ENCODE peak calls at places on chromosome 9, in eight cellular contexts. One of them, this sample, is unnamed.

GRCh38 chr9:121966706-121967105 is 126.4 kb downstream of the TTLL11 start:
- DNase-seq in prostate gland: no peak
- DNase-seq in transverse colon: no peak
- DNase-seq in A549: no peak
- DNase-seq in HCT116: no peak
- DNase-seq in lower leg skin: no peak
- DNase-seq in suprapubic skin: no peak
- DNase-seq in heart left ventricle: no peak
- DNase-seq in this sample: no peak

GRCh38 chr9:121286973-121287721 is 19.2 kb downstream of the GSN start:
- DNase-seq in heart left ventricle: peak
- DNase-seq in A549: peak
- DNase-seq in suprapubic skin: peak
- DNase-seq in prostate gland: peak
- DNase-seq in transverse colon: peak
- DNase-seq in lower leg skin: peak
- DNase-seq in HCT116: peak
- DNase-seq in this sample: peak

GRCh38 chr9:38024036-38024681 is 44.9 kb downstream of the SHB start:
- DNase-seq in heart left ventricle: peak
- DNase-seq in A549: peak
- DNase-seq in transverse colon: peak
- DNase-seq in lower leg skin: no peak
- DNase-seq in prostate gland: peak
- DNase-seq in suprapubic skin: no peak
- DNase-seq in HCT116: no peak
- DNase-seq in this sample: peak

GRCh38 chr9:117546894-117547293 is 132.0 kb upstream of the ASTN2 start:
- DNase-seq in HCT116: no peak
- DNase-seq in heart left ventricle: no peak
- DNase-seq in A549: peak
- DNase-seq in lower leg skin: no peak
- DNase-seq in prostate gland: peak
- DNase-seq in suprapubic skin: no peak
- DNase-seq in transverse colon: peak
- DNase-seq in this sample: no peak

GRCh38 chr9:112328545-112328944 is 4.9 kb downstream of the PTBP3 start:
- DNase-seq in HCT116: no peak
- DNase-seq in A549: no peak
- DNase-seq in heart left ventricle: no peak
- DNase-seq in transverse colon: no peak
- DNase-seq in prostate gland: no peak
- DNase-seq in suprapubic skin: no peak
- DNase-seq in lower leg skin: no peak
- DNase-seq in this sample: no peak

GRCh38 chr9:110875275-110875674 is 163.0 kb downstream of the LPAR1 start:
- DNase-seq in prostate gland: no peak
- DNase-seq in transverse colon: peak
- DNase-seq in heart left ventricle: peak
- DNase-seq in lower leg skin: peak
- DNase-seq in A549: no peak
- DNase-seq in suprapubic skin: no peak
- DNase-seq in HCT116: no peak
- DNase-seq in this sample: no peak

GRCh38 chr9:105911104-105911911 is 217.0 kb downstream of the TMEM38B start:
- DNase-seq in HCT116: no peak
- DNase-seq in suprapubic skin: no peak
- DNase-seq in A549: peak
- DNase-seq in heart left ventricle: no peak
- DNase-seq in prostate gland: no peak
- DNase-seq in lower leg skin: no peak
- DNase-seq in transverse colon: no peak
- DNase-seq in this sample: no peak

GRCh38 chr9:122846371-122847060 is 18.1 kb upstream of the PDCL start:
- DNase-seq in transverse colon: no peak
- DNase-seq in A549: no peak
- DNase-seq in lower leg skin: no peak
- DNase-seq in HCT116: no peak
- DNase-seq in prostate gland: no peak
- DNase-seq in heart left ventricle: no peak
- DNase-seq in suprapubic skin: no peak
- DNase-seq in this sample: no peak

GRCh38 chr9:131289301-131290038 is at the start of gene PLPP7:
- DNase-seq in suprapubic skin: peak
- DNase-seq in heart left ventricle: peak
- DNase-seq in A549: no peak
- DNase-seq in transverse colon: peak
- DNase-seq in prostate gland: no peak
- DNase-seq in lower leg skin: no peak
- DNase-seq in HCT116: no peak
- DNase-seq in this sample: peak

GRCh38 chr9:114786251-114786650 is 19.6 kb downstream of the TNFSF15 start:
- DNase-seq in transverse colon: no peak
- DNase-seq in lower leg skin: no peak
- DNase-seq in prostate gland: peak
- DNase-seq in HCT116: no peak
- DNase-seq in heart left ventricle: no peak
- DNase-seq in suprapubic skin: no peak
- DNase-seq in A549: no peak
- DNase-seq in this sample: no peak

GRCh38 chr9:77158772-77159513 is 18.4 kb upstream of the VPS13A start:
- DNase-seq in A549: no peak
- DNase-seq in transverse colon: no peak
- DNase-seq in suprapubic skin: no peak
- DNase-seq in lower leg skin: no peak
- DNase-seq in prostate gland: no peak
- DNase-seq in HCT116: no peak
- DNase-seq in heart left ventricle: no peak
- DNase-seq in this sample: no peak

GRCh38 chr9:87100001-87100400 is 152.7 kb upstream of the GAS1 start:
- DNase-seq in suprapubic skin: no peak
- DNase-seq in lower leg skin: no peak
- DNase-seq in prostate gland: no peak
- DNase-seq in A549: no peak
- DNase-seq in transverse colon: no peak
- DNase-seq in heart left ventricle: no peak
- DNase-seq in HCT116: no peak
- DNase-seq in this sample: no peak

GRCh38 chr9:131927092-131927491 is 152.6 kb downstream of the MED27 start:
- DNase-seq in lower leg skin: no peak
- DNase-seq in transverse colon: no peak
- DNase-seq in prostate gland: no peak
- DNase-seq in HCT116: no peak
- DNase-seq in suprapubic skin: no peak
- DNase-seq in A549: no peak
- DNase-seq in heart left ventricle: no peak
- DNase-seq in this sample: no peak

GRCh38 chr9:68780735-68781134 is 75.7 kb downstream of the PIP5K1B start:
- DNase-seq in lower leg skin: no peak
- DNase-seq in prostate gland: no peak
- DNase-seq in A549: no peak
- DNase-seq in transverse colon: peak
- DNase-seq in suprapubic skin: no peak
- DNase-seq in HCT116: no peak
- DNase-seq in heart left ventricle: no peak
- DNase-seq in this sample: no peak

GRCh38 chr9:112541690-112542089 is 55.1 kb downstream of the KIAA1958 start:
- DNase-seq in prostate gland: peak
- DNase-seq in transverse colon: no peak
- DNase-seq in lower leg skin: no peak
- DNase-seq in HCT116: no peak
- DNase-seq in suprapubic skin: no peak
- DNase-seq in heart left ventricle: no peak
- DNase-seq in A549: no peak
- DNase-seq in this sample: peak

GRCh38 chr9:27638716-27639115 is 65.4 kb upstream of the C9orf72 start:
- DNase-seq in A549: no peak
- DNase-seq in heart left ventricle: no peak
- DNase-seq in lower leg skin: no peak
- DNase-seq in HCT116: no peak
- DNase-seq in suprapubic skin: no peak
- DNase-seq in prostate gland: no peak
- DNase-seq in transverse colon: no peak
- DNase-seq in this sample: no peak

GRCh38 chr9:81685763-81686613 is 3.4 kb downstream of the TLE1 start:
- DNase-seq in HCT116: no peak
- DNase-seq in prostate gland: peak
- DNase-seq in lower leg skin: no peak
- DNase-seq in heart left ventricle: no peak
- DNase-seq in A549: peak
- DNase-seq in suprapubic skin: no peak
- DNase-seq in transverse colon: no peak
- DNase-seq in this sample: no peak

GRCh38 chr9:115034801-115035200 is 83.2 kb downstream of the TNC start:
- DNase-seq in lower leg skin: no peak
- DNase-seq in heart left ventricle: no peak
- DNase-seq in transverse colon: no peak
- DNase-seq in prostate gland: no peak
- DNase-seq in A549: no peak
- DNase-seq in suprapubic skin: no peak
- DNase-seq in HCT116: no peak
- DNase-seq in this sample: no peak

GRCh38 chr9:137878146-137878941 is 762 bp downstream of the CACNA1B start:
- DNase-seq in A549: no peak
- DNase-seq in suprapubic skin: no peak
- DNase-seq in lower leg skin: no peak
- DNase-seq in HCT116: no peak
- DNase-seq in heart left ventricle: no peak
- DNase-seq in prostate gland: no peak
- DNase-seq in transverse colon: no peak
- DNase-seq in this sample: no peak

GRCh38 chr9:19119241-19119640 is 8.1 kb downstream of the PLIN2 start:
- DNase-seq in heart left ventricle: no peak
- DNase-seq in suprapubic skin: peak
- DNase-seq in transverse colon: no peak
- DNase-seq in prostate gland: no peak
- DNase-seq in lower leg skin: no peak
- DNase-seq in HCT116: no peak
- DNase-seq in A549: no peak
- DNase-seq in this sample: no peak

GRCh38 chr9:19124430-19124793 is 2.9 kb downstream of the PLIN2 start:
- DNase-seq in HCT116: no peak
- DNase-seq in lower leg skin: no peak
- DNase-seq in prostate gland: no peak
- DNase-seq in suprapubic skin: no peak
- DNase-seq in transverse colon: no peak
- DNase-seq in heart left ventricle: no peak
- DNase-seq in A549: no peak
- DNase-seq in this sample: no peak

GRCh38 chr9:19119801-19120440 is 7.4 kb downstream of the PLIN2 start:
- DNase-seq in transverse colon: no peak
- DNase-seq in prostate gland: no peak
- DNase-seq in HCT116: no peak
- DNase-seq in heart left ventricle: no peak
- DNase-seq in lower leg skin: no peak
- DNase-seq in A549: no peak
- DNase-seq in suprapubic skin: peak
- DNase-seq in this sample: no peak

GRCh38 chr9:19120846-19121245 is 6.4 kb downstream of the PLIN2 start:
- DNase-seq in lower leg skin: no peak
- DNase-seq in heart left ventricle: no peak
- DNase-seq in A549: no peak
- DNase-seq in prostate gland: no peak
- DNase-seq in HCT116: no peak
- DNase-seq in transverse colon: no peak
- DNase-seq in suprapubic skin: peak
- DNase-seq in this sample: no peak

GRCh38 chr9:19122490-19123042 is 4.7 kb downstream of the PLIN2 start:
- DNase-seq in lower leg skin: no peak
- DNase-seq in heart left ventricle: no peak
- DNase-seq in A549: no peak
- DNase-seq in transverse colon: no peak
- DNase-seq in HCT116: no peak
- DNase-seq in prostate gland: no peak
- DNase-seq in suprapubic skin: peak
- DNase-seq in this sample: no peak
- TF ChIP-seq POLR2A in lower leg skin: no peak
- TF ChIP-seq POLR2A in heart left ventricle: no peak
- TF ChIP-seq POLR2A in A549: no peak
- TF ChIP-seq POLR2A in transverse colon: no peak
- TF ChIP-seq POLR2A in HCT116: no peak
- TF ChIP-seq POLR2A in prostate gland: no peak
- TF ChIP-seq POLR2A in suprapubic skin: no peak
- TF ChIP-seq POLR2A in this sample: no peak

GRCh38 chr9:316382-316965 is 101.8 kb downstream of the DOCK8 start:
- DNase-seq in suprapubic skin: no peak
- DNase-seq in HCT116: no peak
- DNase-seq in lower leg skin: no peak
- DNase-seq in heart left ventricle: no peak
- DNase-seq in transverse colon: no peak
- DNase-seq in prostate gland: no peak
- DNase-seq in A549: no peak
- DNase-seq in this sample: no peak
- TF ChIP-seq CTCF in suprapubic skin: no peak
- TF ChIP-seq CTCF in HCT116: peak
- TF ChIP-seq CTCF in lower leg skin: no peak
- TF ChIP-seq CTCF in heart left ventricle: no peak
- TF ChIP-seq CTCF in transverse colon: no peak
- TF ChIP-seq CTCF in prostate gland: no peak
- TF ChIP-seq CTCF in A549: no peak
- TF ChIP-seq CTCF in this sample: no peak

GRCh38 chr9:93266521-93267001 is 82.6 kb downstream of the WNK2 start:
- DNase-seq in heart left ventricle: no peak
- DNase-seq in prostate gland: no peak
- DNase-seq in HCT116: no peak
- DNase-seq in A549: no peak
- DNase-seq in suprapubic skin: peak
- DNase-seq in transverse colon: no peak
- DNase-seq in lower leg skin: peak
- DNase-seq in this sample: no peak
- TF ChIP-seq POLR2A in heart left ventricle: no peak
- TF ChIP-seq POLR2A in prostate gland: no peak
- TF ChIP-seq POLR2A in HCT116: no peak
- TF ChIP-seq POLR2A in A549: no peak
- TF ChIP-seq POLR2A in suprapubic skin: no peak
- TF ChIP-seq POLR2A in transverse colon: no peak
- TF ChIP-seq POLR2A in lower leg skin: no peak
- TF ChIP-seq POLR2A in this sample: no peak

GRCh38 chr9:96874201-96874785 is 20.0 kb upstream of the ZNF782 start:
- DNase-seq in prostate gland: no peak
- DNase-seq in transverse colon: no peak
- DNase-seq in lower leg skin: no peak
- DNase-seq in A549: no peak
- DNase-seq in suprapubic skin: no peak
- DNase-seq in heart left ventricle: no peak
- DNase-seq in HCT116: no peak
- DNase-seq in this sample: no peak

GRCh38 chr9:96874947-96875459 is 20.7 kb upstream of the ZNF782 start:
- DNase-seq in HCT116: peak
- DNase-seq in heart left ventricle: peak
- DNase-seq in transverse colon: peak
- DNase-seq in suprapubic skin: no peak
- DNase-seq in A549: peak
- DNase-seq in prostate gland: peak
- DNase-seq in lower leg skin: no peak
- DNase-seq in this sample: no peak

GRCh38 chr9:96877269-96877668 is 23.0 kb upstream of the ZNF782 start:
- DNase-seq in transverse colon: no peak
- DNase-seq in HCT116: no peak
- DNase-seq in suprapubic skin: no peak
- DNase-seq in heart left ventricle: no peak
- DNase-seq in lower leg skin: no peak
- DNase-seq in prostate gland: no peak
- DNase-seq in A549: no peak
- DNase-seq in this sample: no peak

GRCh38 chr9:96871176-96871575 is 16.9 kb upstream of the ZNF782 start:
- DNase-seq in HCT116: no peak
- DNase-seq in transverse colon: no peak
- DNase-seq in prostate gland: no peak
- DNase-seq in heart left ventricle: no peak
- DNase-seq in A549: no peak
- DNase-seq in suprapubic skin: no peak
- DNase-seq in lower leg skin: no peak
- DNase-seq in this sample: no peak

GRCh38 chr9:96875460-96876142 is 21.3 kb upstream of the ZNF782 start:
- DNase-seq in prostate gland: peak
- DNase-seq in heart left ventricle: peak
- DNase-seq in A549: peak
- DNase-seq in transverse colon: peak
- DNase-seq in suprapubic skin: no peak
- DNase-seq in lower leg skin: no peak
- DNase-seq in HCT116: peak
- DNase-seq in this sample: no peak
- TF ChIP-seq CTCF in prostate gland: no peak
- TF ChIP-seq CTCF in heart left ventricle: no peak
- TF ChIP-seq CTCF in A549: peak
- TF ChIP-seq CTCF in transverse colon: no peak
- TF ChIP-seq CTCF in suprapubic skin: no peak
- TF ChIP-seq CTCF in lower leg skin: no peak
- TF ChIP-seq CTCF in HCT116: peak
- TF ChIP-seq CTCF in this sample: no peak

This sample was measured in uterus.